ENCODE peak calls at places on chromosomes 13 and 19, in nine cellular contexts. A is GM04504; S is head of caudate nucleus; W is A172; M is MM.1S; D is T-helper 17 cell; L is activated CD4-positive, alpha-beta T cell treated with anti-CD3 and anti-CD28 coated beads for 4 hours; U is ELR; B is GM12865. V is an unnamed sample.

GRCh38 chr19:17234911-17235617 is 9.0 kb downstream of the OCEL1 start:
- DNase-seq in A (no peak), S (no peak), W (no peak), M (peak), D (peak), L (peak), U (peak), B (peak), V (peak)

GRCh38 chr19:16002380-16002779 is 53.6 kb downstream of the OR10H4 start:
- DNase-seq in A (no peak), S (no peak), W (no peak), M (no peak), D (no peak), L (no peak), U (no peak), B (no peak), V (peak)

GRCh38 chr19:13207237-13208130 is 57.3 kb downstream of the IER2 start:
- DNase-seq in A (peak), S (no peak), W (no peak), M (no peak), D (no peak), L (no peak), U (no peak), B (peak), V (peak)

GRCh38 chr13:109669234-109669612 is 117.2 kb downstream of the IRS2 start:
- DNase-seq in A (no peak), S (no peak), W (no peak), M (no peak), D (no peak), L (no peak), U (no peak), B (no peak), V (no peak)

GRCh38 chr13:105033999-105034398 is 1501.5 kb downstream of the EFNB2 start:
- DNase-seq in A (no peak), S (no peak), W (no peak), M (no peak), D (no peak), L (no peak), U (no peak), B (no peak), V (no peak)

GRCh38 chr19:35164418-35164817 is 9.9 kb downstream of the FXYD5 start:
- DNase-seq in A (no peak), S (no peak), W (peak), M (no peak), D (no peak), L (no peak), U (peak), B (no peak), V (no peak)

GRCh38 chr19:54478677-54479266 is 5.7 kb upstream of the CDC42EP5 start:
- DNase-seq in A (no peak), S (no peak), W (peak), M (peak), D (no peak), L (no peak), U (peak), B (peak), V (peak)

GRCh38 chr19:29364224-29364726 is 151.3 kb upstream of the UQCRFS1 start:
- DNase-seq in A (no peak), S (no peak), W (no peak), M (no peak), D (no peak), L (no peak), U (no peak), B (no peak), V (no peak)

GRCh38 chr13:113112893-113113845 is 7.6 kb downstream of the F7 start:
- DNase-seq in A (no peak), S (no peak), W (no peak), M (no peak), D (no peak), L (no peak), U (no peak), B (no peak), V (no peak)

GRCh38 chr13:32791545-32792172 is 205.4 kb downstream of the PDS5B start:
- DNase-seq in A (no peak), S (no peak), W (no peak), M (no peak), D (no peak), L (no peak), U (peak), B (peak), V (peak)

GRCh38 chr13:75666646-75667351 is 30.7 kb downstream of the LMO7 start:
- DNase-seq in A (no peak), S (no peak), W (no peak), M (no peak), D (no peak), L (no peak), U (no peak), B (no peak), V (peak)

GRCh38 chr19:2481466-2481865 is 5.5 kb downstream of the GADD45B start:
- DNase-seq in A (no peak), S (no peak), W (no peak), M (no peak), D (no peak), L (no peak), U (no peak), B (no peak), V (no peak)

GRCh38 chr13:82917984-82918383 is 964.3 kb downstream of the SLITRK1 start:
- DNase-seq in A (no peak), S (no peak), W (no peak), M (no peak), D (no peak), L (no peak), U (no peak), B (no peak), V (no peak)

GRCh38 chr19:42606660-42607351 is 12.1 kb upstream of the CEACAM8 start:
- DNase-seq in A (peak), S (peak), W (peak), M (peak), D (peak), L (peak), U (peak), B (peak), V (peak)

GRCh38 chr19:49363265-49364082 is at the start of gene DKKL1:
- DNase-seq in A (peak), S (no peak), W (peak), M (peak), D (peak), L (peak), U (peak), B (peak), V (peak)

GRCh38 chr13:38045278-38046048 is 175.9 kb upstream of the TRPC4 start:
- DNase-seq in A (no peak), S (no peak), W (peak), M (peak), D (no peak), L (no peak), U (peak), B (peak), V (peak)

GRCh38 chr13:26327905-26328304 is 74.0 kb downstream of the CDK8 start:
- DNase-seq in A (no peak), S (no peak), W (no peak), M (no peak), D (no peak), L (no peak), U (no peak), B (no peak), V (no peak)

GRCh38 chr13:99041337-99041736 is 63.5 kb upstream of the DOCK9 start:
- DNase-seq in A (no peak), S (no peak), W (no peak), M (no peak), D (no peak), L (no peak), U (no peak), B (no peak), V (no peak)

V was measured in fibroblast of mammary gland.